ENCODE peak calls at places on chromosomes 4 and X, in eight cellular contexts. K, Q, B, U, P, D, Y and V are unnamed samples.

GRCh38 chr4:98659741-98660507 is 1.5 kb upstream of the TSPAN5 start:
- DNase-seq in D (no peak), P (no peak), Y (no peak), Q (no peak), K (no peak), U (no peak), B (no peak), V (no peak)

GRCh38 chr4:6222761-6223292 is 22.5 kb upstream of the JAKMIP1 start:
- DNase-seq in Y (peak), D (no peak), Q (peak), K (peak), U (no peak), B (no peak), P (peak), V (no peak)

GRCh38 chr4:185384877-185385465 is 10.8 kb downstream of the LRP2BP start:
- DNase-seq in D (no peak), U (no peak), K (no peak), Y (no peak), Q (no peak), B (no peak), P (no peak), V (no peak)

GRCh38 chr4:4415806-4416805 is 29.2 kb downstream of the NSG1 start:
- DNase-seq in B (no peak), P (no peak), K (no peak), Y (no peak), Q (no peak), D (peak), U (no peak), V (no peak)

GRCh38 chr4:56976283-56976877 is 1.0 kb downstream of the NOA1 start:
- DNase-seq in Y (no peak), B (no peak), P (peak), Q (no peak), U (no peak), K (no peak), D (peak), V (no peak)

GRCh38 chrX:9515973-9516538 is 51.2 kb downstream of the TBL1X start:
- DNase-seq in Y (no peak), Q (no peak), P (no peak), U (no peak), D (no peak), K (no peak), B (no peak), V (no peak)

GRCh38 chr4:184471872-184472539 is 2.3 kb downstream of the IRF2 start:
- DNase-seq in Q (peak), D (no peak), U (peak), P (no peak), Y (no peak), K (peak), B (no peak), V (no peak)

GRCh38 chr4:150573534-150573933 is 8.4 kb upstream of the MAB21L2 start:
- DNase-seq in K (no peak), D (no peak), Y (no peak), B (no peak), P (no peak), Q (no peak), U (no peak), V (no peak)

GRCh38 chrX:129227376-129227775 is 295.9 kb downstream of the SMARCA1 start:
- DNase-seq in B (no peak), D (no peak), Y (no peak), U (no peak), P (no peak), K (no peak), Q (peak), V (no peak)

GRCh38 chr4:26765515-26765914 is 95.1 kb upstream of the STIM2 start:
- DNase-seq in P (no peak), U (no peak), Y (no peak), B (no peak), Q (no peak), D (no peak), K (no peak), V (no peak)

GRCh38 chr4:67459164-67459563 is 86.1 kb downstream of the CENPC start:
- DNase-seq in U (no peak), B (no peak), P (no peak), Y (no peak), K (no peak), D (no peak), Q (no peak), V (no peak)

GRCh38 chr4:86500527-86500926 is 93.6 kb upstream of the PTPN13 start:
- DNase-seq in U (no peak), P (no peak), B (no peak), D (no peak), Y (no peak), K (no peak), Q (no peak), V (no peak)

GRCh38 chr4:686371-687040 is 2.4 kb downstream of the SLC49A3 start:
- DNase-seq in Y (no peak), B (peak), K (no peak), D (peak), P (no peak), U (no peak), Q (no peak), V (no peak)

GRCh38 chr4:153115322-153116100 is 88.7 kb upstream of the TRIM2 start:
- DNase-seq in K (no peak), D (no peak), P (no peak), U (peak), Q (no peak), B (no peak), Y (peak), V (peak)